ENCODE peak calls at places on chromosome 19, in seven cellular contexts. Y, Q, S, R, L, V and F are unnamed samples.
A peak's percentile ranks its signal among the peaks of the same experiment; 100 is the strongest.

GRCh38 chr19:1451916-1452801 is 2.2 kb downstream of the APC2 start:
- DNase-seq in S (no peak), V (no peak), L (no peak), Y (no peak), R (no peak), Q (no peak), F (no peak)

GRCh38 chr19:29119582-29119981 is 93.4 kb downstream of the UQCRFS1 start:
- DNase-seq in S (no peak), R (no peak), V (peak; percentile 51), L (no peak), Y (no peak), Q (no peak), F (no peak)

GRCh38 chr19:23996549-23996948 is 81.9 kb downstream of the ZNF726 start:
- DNase-seq in L (peak; percentile 65), Q (no peak), R (peak; percentile 3), Y (peak; percentile 3), V (peak; percentile 56), S (no peak), F (no peak)

GRCh38 chr19:3977242-3978143 is 6.6 kb upstream of the DAPK3 start:
- DNase-seq in S (no peak), V (peak; percentile 54), R (no peak), Q (no peak), Y (no peak), L (peak; percentile 57), F (no peak)

GRCh38 chr19:43625918-43626579 is 6.6 kb upstream of the ZNF428 start:
- DNase-seq in V (peak; percentile 79), Y (no peak), Q (no peak), L (peak; percentile 86), R (no peak), S (no peak), F (no peak)

GRCh38 chr19:18112989-18113478 is 15.5 kb downstream of the MAST3 start:
- DNase-seq in R (peak; percentile 71), V (peak; percentile 97), Y (peak; percentile 51), L (peak; percentile 75), Q (peak; percentile 71), S (no peak), F (peak; percentile 80)

GRCh38 chr19:51749979-51750378 is 1.7 kb downstream of the FPR1 start:
- DNase-seq in Q (no peak), L (no peak), Y (no peak), R (no peak), V (no peak), S (no peak), F (no peak)

GRCh38 chr19:31350033-31350692 is 927 bp upstream of the TSHZ3 start:
- DNase-seq in Q (no peak), Y (no peak), L (peak; percentile 55), R (no peak), V (peak; percentile 73), S (no peak), F (no peak)

GRCh38 chr19:55549500-55550320 is 4.4 kb upstream of the SBK3 start:
- DNase-seq in Y (peak; percentile 34), L (no peak), S (no peak), V (peak; percentile 80), Q (peak; percentile 93), R (peak; percentile 64), F (peak; percentile 86)

GRCh38 chr19:9724157-9724556 is 44.4 kb downstream of the ZNF846 start:
- DNase-seq in L (no peak), Y (no peak), Q (no peak), R (no peak), V (no peak), S (no peak), F (no peak)

GRCh38 chr19:51091126-51091525 is 8.4 kb upstream of the KLK14 start:
- DNase-seq in L (no peak), Q (no peak), Y (no peak), R (no peak), S (no peak), V (no peak), F (no peak)

GRCh38 chr19:49939721-49940481 is 10.6 kb upstream of the NUP62 start:
- DNase-seq in L (no peak), V (no peak), Q (no peak), S (no peak), Y (no peak), R (no peak), F (no peak)

GRCh38 chr19:43395561-43395960 is 19.1 kb upstream of the TEX101 start:
- DNase-seq in S (no peak), Q (no peak), L (no peak), Y (no peak), V (no peak), R (no peak), F (no peak)

GRCh38 chr19:7680606-7681335 is at the start of gene TRAPPC5:
- DNase-seq in S (no peak), Y (peak; percentile 58), L (peak; percentile 96), Q (peak; percentile 76), V (peak; percentile 93), R (peak; percentile 52), F (peak; percentile 83)

GRCh38 chr19:48400018-48400742 is 6.7 kb downstream of the GRIN2D start:
- DNase-seq in R (peak; percentile 50), Y (peak; percentile 54), L (peak; percentile 76), S (no peak), V (peak; percentile 88), Q (peak; percentile 55), F (peak; percentile 75)

GRCh38 chr19:29086646-29087045 is 126.3 kb downstream of the UQCRFS1 start:
- DNase-seq in L (no peak), V (no peak), R (no peak), Y (no peak), S (no peak), Q (no peak), F (no peak)

GRCh38 chr19:30689474-30689873 is 317.3 kb downstream of the ZNF536 start:
- DNase-seq in Q (no peak), Y (no peak), S (no peak), R (no peak), V (no peak), L (no peak), F (no peak)

GRCh38 chr19:11038511-11038910 is 50.8 kb upstream of the LDLR start:
- DNase-seq in R (no peak), V (no peak), Q (no peak), Y (no peak), L (no peak), S (no peak), F (no peak)

GRCh38 chr19:10219678-10220077 is 11.5 kb downstream of the S1PR2 start:
- DNase-seq in Y (no peak), L (peak; percentile 51), V (no peak), Q (peak; percentile 89), S (peak; percentile 88), R (peak; percentile 79), F (no peak)

DNA sequence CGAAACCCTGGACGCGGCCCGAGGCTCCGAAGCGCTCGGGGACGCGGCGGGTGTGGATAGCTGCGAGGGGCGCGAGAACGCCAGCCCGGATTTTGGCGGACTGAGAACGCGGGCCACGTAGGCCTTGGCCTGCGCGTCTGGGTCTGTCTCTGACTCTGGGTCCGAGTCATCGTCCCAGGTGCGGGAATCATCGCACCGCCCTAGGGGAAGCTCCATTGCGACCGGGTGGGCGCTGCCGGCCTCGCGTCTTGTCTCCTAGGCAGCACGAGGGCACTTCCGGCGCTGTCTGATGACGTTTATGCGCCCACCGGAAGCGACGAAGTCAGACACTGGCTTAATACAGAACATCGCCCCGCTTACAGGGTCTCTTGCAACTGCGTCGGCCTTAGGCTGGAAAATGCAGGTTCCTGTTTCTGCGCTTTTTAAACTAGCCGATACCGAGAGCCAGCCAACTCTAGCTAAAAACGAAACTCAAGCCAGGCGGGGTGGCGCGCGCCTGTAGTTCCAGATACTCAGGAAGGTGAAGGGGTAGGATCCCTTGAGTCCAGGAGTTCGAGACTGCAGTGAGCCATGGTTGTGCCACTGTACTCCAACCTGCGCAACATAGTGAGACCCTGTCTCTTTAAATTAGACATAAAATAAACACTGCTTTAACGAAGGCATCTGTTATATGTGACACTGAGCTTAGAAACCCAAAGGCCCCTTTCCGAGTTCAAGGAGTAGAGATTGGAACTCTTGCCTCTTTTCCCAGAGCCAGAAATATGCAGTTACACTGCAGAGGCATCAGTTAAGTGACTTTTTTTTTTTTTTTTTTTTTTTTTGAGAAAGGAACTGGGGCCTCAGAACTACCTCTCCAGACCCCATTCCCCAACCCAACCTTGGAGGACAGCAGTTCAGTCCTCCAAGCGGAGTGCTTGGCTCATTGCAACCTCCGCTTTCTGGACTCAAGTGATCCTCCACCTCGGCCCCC is at the start of gene FBXW9:
- DNase-seq in R (peak; percentile 90), Y (peak; percentile 91), S (peak; percentile 84), Q (peak; percentile 95), V (peak; percentile 99), L (peak; percentile 89), F (peak; percentile 96)
- TF ChIP-seq POLR2A in R (peak; percentile 85), Y (peak; percentile 71), S (peak; percentile 93), Q (peak; percentile 43), V (peak; percentile 93), L (peak; percentile 85), F (peak; percentile 88)

DNA sequence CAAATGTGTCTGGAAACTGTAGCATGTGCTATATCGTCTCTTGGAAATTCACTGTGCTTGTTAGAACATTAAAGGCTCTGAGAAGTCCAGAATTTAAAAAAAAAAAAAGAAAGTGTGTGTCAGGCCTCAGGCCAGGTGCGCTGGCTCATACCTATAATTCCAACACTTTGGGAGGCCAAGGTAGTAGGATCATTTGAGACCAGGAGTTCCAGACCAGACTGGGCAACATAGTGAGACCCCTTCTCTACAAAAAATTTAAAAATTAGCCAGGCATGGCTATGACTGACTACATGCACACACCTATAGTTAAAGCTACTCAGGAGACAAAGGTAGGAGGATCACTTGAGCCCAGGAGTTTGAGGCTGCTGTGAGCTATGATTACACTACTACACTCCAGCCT is 4.9 kb downstream of the HNRNPUL1 start:
- DNase-seq in L (no peak), V (no peak), Q (no peak), Y (no peak), S (no peak), R (no peak), F (no peak)
- H4K20me1 ChIP-seq in L (no peaks in the 10 kb centered on the region), V (peaks cover 20% of the 10 kb centered on the region), Q (peaks cover 40% of the 10 kb centered on the region), Y (no peaks in the 10 kb centered on the region), S (no peaks in the 10 kb centered on the region), R (no peaks in the 10 kb centered on the region), F (no peaks in the 10 kb centered on the region)

DNA sequence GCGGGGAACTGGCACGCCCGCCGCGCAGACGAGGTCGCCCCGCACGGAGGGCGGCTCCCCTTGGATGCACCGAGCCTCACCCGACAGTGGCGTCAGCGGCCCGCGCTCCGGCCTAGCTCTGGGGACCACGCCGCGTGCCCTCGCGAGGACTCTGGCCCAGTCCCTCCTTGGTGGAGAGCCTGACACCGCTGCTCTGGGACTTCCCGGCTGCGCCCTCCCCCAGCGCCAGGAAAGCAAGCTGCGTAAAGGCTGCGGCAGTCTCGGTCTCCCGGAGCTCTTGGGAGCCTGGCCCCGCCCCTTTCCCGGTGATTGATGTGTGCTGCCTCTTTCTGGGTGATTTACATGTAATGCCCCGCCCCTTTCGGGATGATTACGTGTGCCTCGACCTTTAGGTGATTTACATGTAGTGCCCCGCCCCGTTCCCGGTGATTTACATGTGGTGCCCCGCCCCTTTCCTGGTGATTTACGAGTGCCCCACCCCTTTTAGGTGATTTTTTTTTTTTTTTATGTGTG is at the start of gene LENG9:
- DNase-seq in Y (peak; percentile 99), S (no peak), L (peak; percentile 82), Q (peak; percentile 97), V (peak; percentile 98), R (peak; percentile 98), F (peak; percentile 98)
- TF ChIP-seq POLR2A in Y (peak; percentile 84), S (peak; percentile 68), L (peak; percentile 54), Q (peak; percentile 11), V (peak; percentile 43), R (peak; percentile 95), F (peak; percentile 95)

DNA sequence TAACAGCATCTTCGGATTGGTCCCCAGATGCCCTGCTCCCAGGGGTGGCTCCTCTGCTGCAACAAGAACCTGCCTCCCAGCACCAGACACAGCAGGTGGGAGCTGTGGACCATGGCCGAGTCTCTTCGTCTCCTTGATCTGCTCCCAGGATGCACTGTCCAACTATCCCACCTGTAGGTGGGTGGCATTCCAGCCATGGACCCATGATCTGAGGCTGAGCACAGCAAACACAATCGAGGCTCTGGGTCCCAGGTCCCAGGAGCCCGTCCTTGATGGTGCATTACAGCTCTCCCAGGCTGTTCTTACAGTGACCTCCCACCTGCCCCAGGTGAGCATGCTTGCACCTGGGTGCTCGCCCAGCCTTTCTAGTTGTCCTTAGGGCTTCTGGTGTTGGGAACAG is 1.6 kb downstream of the ZNF837 start:
- DNase-seq in Q (no peak), V (no peak), R (no peak), L (no peak), S (no peak), Y (no peak), F (no peak)
- H4K20me1 ChIP-seq in Q (no peaks in the 10 kb centered on the region), V (peaks cover 5% of the 10 kb centered on the region), R (no peaks in the 10 kb centered on the region), L (no peaks in the 10 kb centered on the region), S (no peaks in the 10 kb centered on the region), Y (no peaks in the 10 kb centered on the region), F (no peaks in the 10 kb centered on the region)